ENCODE peak calls at places on chromosomes 13 and 19, in five cellular contexts. P is Caki2, F is cardiac fibroblast, N is choroid plexus epithelial cell, A is NCI-H1436 treated with DMSO at 0.1 percent for 48 hours. X is an unnamed sample.

GRCh38 chr13:39451860-39452301 is 151.1 kb downstream of the LHFPL6 start:
- DNase-seq in A (no peak), P (no peak), F (peak; percentile 58), N (peak; percentile 97), X (no peak)

GRCh38 chr19:1172353-1173159 is 1.5 kb downstream of the SBNO2 start:
- DNase-seq in N (peak; percentile 48), F (peak; percentile 64), P (peak; percentile 69), A (no peak), X (no peak)

GRCh38 chr13:91398413-91399188 is at the start of gene GPC5:
- DNase-seq in P (peak; percentile 50), N (peak; percentile 43), F (peak; percentile 54), A (no peak), X (no peak)

GRCh38 chr13:110907951-110908898 is 6.6 kb downstream of the ANKRD10 start:
- DNase-seq in N (peak; percentile 23), P (peak; percentile 73), F (peak; percentile 51), A (no peak), X (peak; percentile 80)

GRCh38 chr13:42035905-42036521 is 12.4 kb upstream of the DGKH start:
- DNase-seq in N (no peak), A (no peak), F (peak; percentile 25), P (no peak), X (no peak)

GRCh38 chr13:105389373-105389772 is 1146.1 kb downstream of the EFNB2 start:
- DNase-seq in P (no peak), F (no peak), N (no peak), A (no peak), X (no peak)

GRCh38 chr19:33998739-33999345 is 173.5 kb upstream of the LSM14A start:
- DNase-seq in P (no peak), A (no peak), F (peak; percentile 21), N (peak; percentile 19), X (no peak)

GRCh38 chr13:52664269-52664668 is 11.6 kb downstream of the SUGT1 start:
- DNase-seq in F (no peak), P (no peak), A (no peak), N (no peak), X (no peak)

GRCh38 chr19:37251308-37252229 is 33.6 kb downstream of the ZNF383 start:
- DNase-seq in F (peak; percentile 99), N (peak; percentile 100), P (no peak), A (peak; percentile 92), X (no peak)